ENCODE peak calls at places on chromosomes 5 and 9, in four cellular contexts. Q is tibial artery, H is hepatocyte, L is foreskin keratinocyte. X is an unnamed sample.
A peak's percentile ranks its signal among the peaks of the same experiment; 100 is the strongest.

GRCh38 chr5:74201334-74202081 is 439.0 kb downstream of the ENC1 start:
- DNase-seq in Q (no peak), H (peak; percentile 24), L (peak; percentile 66), X (no peak)

GRCh38 chr5:154786414-154786813 is 31.2 kb downstream of the LARP1 start:
- DNase-seq in Q (no peak), H (no peak), L (no peak), X (no peak)

GRCh38 chr5:1796371-1797108 is 3.1 kb downstream of the MRPL36 start:
- DNase-seq in Q (peak; percentile 16), H (no peak), L (no peak), X (no peak)

GRCh38 chr9:117494401-117495130 is 79.7 kb upstream of the ASTN2 start:
- DNase-seq in Q (no peak), H (no peak), L (no peak), X (no peak)

GRCh38 chr9:13411827-13412226 is 132.3 kb upstream of the MPDZ start:
- DNase-seq in Q (no peak), H (no peak), L (no peak), X (no peak)

GRCh38 chr5:84290161-84290560 is 94.5 kb downstream of the EDIL3 start:
- DNase-seq in Q (no peak), H (peak; percentile 8), L (no peak), X (no peak)

GRCh38 chr9:15142903-15143534 is 164.0 kb downstream of the TTC39B start:
- DNase-seq in Q (no peak), H (peak; percentile 70), L (peak; percentile 36), X (peak; percentile 6)

GRCh38 chr5:172801184-172801671 is 30.2 kb upstream of the DUSP1 start:
- DNase-seq in Q (no peak), H (peak; percentile 64), L (peak; percentile 99), X (peak; percentile 88)

GRCh38 chr9:111463036-111463435 is 21.1 kb downstream of the ECPAS start:
- DNase-seq in Q (no peak), H (no peak), L (no peak), X (no peak)

GRCh38 chr9:105259274-105259673 is 14.8 kb downstream of the SLC44A1 start:
- DNase-seq in Q (no peak), H (no peak), L (no peak), X (no peak)

GRCh38 chr5:35159370-35159742 is 70.9 kb downstream of the PRLR start:
- DNase-seq in Q (peak; percentile 41), H (peak; percentile 42), L (no peak), X (no peak)

GRCh38 chr9:78030553-78031270 is 899 bp downstream of the GNAQ start:
- DNase-seq in Q (peak; percentile 52), H (peak; percentile 82), L (peak; percentile 49), X (no peak)

GRCh38 chr5:149018909-149019443 is 43.9 kb downstream of the SH3TC2 start:
- DNase-seq in Q (no peak), H (peak; percentile 25), L (no peak), X (no peak)

GRCh38 chr9:132878695-132879064 is at the start of gene SPACA9:
- DNase-seq in Q (peak; percentile 62), H (peak; percentile 84), L (no peak), X (no peak)

GRCh38 chr9:134051319-134051718 is 16.5 kb downstream of the BRD3 start:
- DNase-seq in Q (no peak), H (no peak), L (no peak), X (no peak)

GRCh38 chr5:93677344-93678021 is 63.9 kb downstream of the POU5F2 start:
- DNase-seq in Q (no peak), H (peak; percentile 55), L (peak; percentile 30), X (peak; percentile 71)

GRCh38 chr9:70261131-70261870 is 2.5 kb downstream of the SMC5 start:
- DNase-seq in Q (no peak), H (no peak), L (peak; percentile 35), X (no peak)

GRCh38 chr9:132411091-132411508 is 1.1 kb downstream of the CFAP77 start:
- DNase-seq in Q (no peak), H (peak; percentile 74), L (peak; percentile 38), X (no peak)

GRCh38 chr5:154055225-154055624 is 16.5 kb downstream of the MFAP3 start:
- DNase-seq in Q (no peak), H (no peak), L (no peak), X (no peak)

GRCh38 chr9:114791736-114792135 is 14.1 kb downstream of the TNFSF15 start:
- DNase-seq in Q (no peak), H (no peak), L (no peak), X (no peak)

GRCh38 chr5:114898602-114899001 is 271.1 kb downstream of the TRIM36 start:
- DNase-seq in Q (no peak), H (no peak), L (no peak), X (no peak)

GRCh38 chr9:110828148-110828730 is 159.6 kb downstream of the MUSK start:
- DNase-seq in Q (peak; percentile 72), H (peak; percentile 17), L (no peak), X (no peak)

GRCh38 chr9:122397749-122398148 is 26.9 kb downstream of the PTGS1 start:
- DNase-seq in Q (no peak), H (no peak), L (no peak), X (no peak)

GRCh38 chr9:107174441-107174840 is 108.6 kb upstream of the RAD23B start:
- DNase-seq in Q (no peak), H (no peak), L (no peak), X (no peak)

GRCh38 chr5:118752568-118752967 is 235.8 kb downstream of the DTWD2 start:
- DNase-seq in Q (no peak), H (no peak), L (no peak), X (no peak)

GRCh38 chr5:38800515-38800914 is 45.3 kb upstream of the OSMR start:
- DNase-seq in Q (peak; percentile 65), H (no peak), L (no peak), X (no peak)

GRCh38 chr9:2662496-2662895 is 40.9 kb downstream of the VLDLR start:
- DNase-seq in Q (no peak), H (peak; percentile 22), L (no peak), X (no peak)

GRCh38 chr9:16386579-16387077 is 483.8 kb downstream of the BNC2 start:
- DNase-seq in Q (no peak), H (no peak), L (no peak), X (no peak)

GRCh38 chr5:32116574-32117313 is 57.4 kb downstream of the GOLPH3 start:
- DNase-seq in Q (no peak), H (no peak), L (no peak), X (no peak)

GRCh38 chr5:77518304-77518703 is 26.2 kb upstream of the WDR41 start:
- DNase-seq in Q (no peak), H (no peak), L (no peak), X (no peak)

GRCh38 chr5:163362806-163363788 is 74.3 kb upstream of the CCNG1 start:
- DNase-seq in Q (no peak), H (no peak), L (no peak), X (no peak)

GRCh38 chr9:125550216-125550614 is 156.8 kb downstream of the MAPKAP1 start:
- DNase-seq in Q (no peak), H (no peak), L (no peak), X (no peak)

GRCh38 chr9:127162046-127162445 is 39.6 kb upstream of the ANGPTL2 start:
- DNase-seq in Q (no peak), H (no peak), L (peak; percentile 15), X (no peak)

GRCh38 chr5:179345429-179346321 is at the start of gene ADAMTS2:
- DNase-seq in Q (peak; percentile 61), H (peak; percentile 77), L (no peak), X (no peak)

DNA sequence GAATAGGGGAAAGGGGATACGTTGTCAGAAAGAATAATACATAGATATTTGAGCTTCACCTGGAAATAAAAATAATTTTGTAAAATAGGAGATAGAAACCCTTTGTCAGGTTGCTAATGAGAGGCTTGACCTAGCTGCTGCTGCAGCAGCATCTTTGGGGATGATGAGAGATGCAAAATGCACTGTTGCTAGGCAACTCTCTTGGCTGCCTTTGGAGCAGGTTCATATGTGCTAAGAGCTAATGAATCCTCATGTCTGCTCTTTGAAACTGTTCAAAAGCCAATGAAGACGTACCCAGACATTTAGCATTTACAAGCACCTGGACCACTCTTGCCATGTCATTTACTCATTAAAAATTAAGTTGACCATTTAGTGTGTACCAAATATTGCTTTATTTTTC is 121.7 kb downstream of the FOCAD start:
- DNase-seq in Q (no peak), H (no peak), L (no peak), X (no peak)
- TF ChIP-seq CTCF in Q (no peak), H (no peak), L (no peak), X (no peak)

DNA sequence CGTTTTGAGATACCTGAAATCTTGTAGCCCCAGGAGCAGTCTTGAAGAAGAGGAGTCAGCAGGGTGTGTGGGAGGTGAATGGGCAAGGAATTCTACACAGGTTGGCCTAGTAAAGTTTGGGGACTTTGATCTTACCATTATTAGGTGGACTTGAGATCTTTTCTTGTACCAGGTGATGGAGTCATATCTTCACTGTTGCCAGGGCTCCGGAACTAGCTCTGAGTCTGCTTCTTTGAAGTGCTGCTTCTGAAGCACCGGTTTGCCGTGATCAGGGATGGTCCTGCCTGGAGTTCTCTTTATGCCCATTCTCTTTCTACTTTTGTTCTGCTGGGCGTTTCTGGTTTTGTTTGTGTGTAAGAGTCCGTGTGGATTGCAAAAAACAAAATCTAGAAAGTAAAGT is 27.4 kb downstream of the RCL1 start:
- DNase-seq in Q (no peak), H (no peak), L (no peak), X (no peak)
- TF ChIP-seq CTCF in Q (no peak), H (no peak), L (no peak), X (no peak)

GRCh38 chr5:161535762-161536161 is 10.8 kb downstream of the GABRB2 start:
- DNase-seq in Q (no peak), H (peak; percentile 33), L (no peak), X (no peak)
- TF ChIP-seq CTCF in Q (no peak), H (peak; percentile 30), L (no peak), X (peak; percentile 46)

DNA sequence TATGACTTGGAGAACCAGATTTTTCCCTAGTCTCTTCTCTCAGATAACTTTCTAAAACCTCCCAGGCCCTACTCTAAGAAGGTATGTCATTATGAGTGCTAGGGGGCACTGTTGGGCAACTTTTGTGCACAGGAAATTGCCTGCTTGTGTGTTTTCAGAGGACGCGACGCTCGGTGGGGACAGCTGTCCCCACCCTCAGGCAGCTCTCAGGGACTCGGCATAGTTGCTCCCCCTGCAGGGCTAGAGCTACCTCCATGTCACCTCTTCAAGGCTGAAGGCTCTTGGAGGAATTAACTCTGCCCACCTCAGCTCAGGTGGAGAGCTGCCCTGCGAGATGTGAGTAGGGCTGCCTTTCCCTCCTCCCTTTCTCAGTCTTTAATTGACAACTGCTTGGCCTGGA is 10.2 kb upstream of the TIFAB start:
- DNase-seq in Q (no peak), H (peak; percentile 78), L (no peak), X (no peak)
- TF ChIP-seq CTCF in Q (peak; percentile 33), H (peak; percentile 58), L (peak; percentile 79), X (peak; percentile 71)

DNA sequence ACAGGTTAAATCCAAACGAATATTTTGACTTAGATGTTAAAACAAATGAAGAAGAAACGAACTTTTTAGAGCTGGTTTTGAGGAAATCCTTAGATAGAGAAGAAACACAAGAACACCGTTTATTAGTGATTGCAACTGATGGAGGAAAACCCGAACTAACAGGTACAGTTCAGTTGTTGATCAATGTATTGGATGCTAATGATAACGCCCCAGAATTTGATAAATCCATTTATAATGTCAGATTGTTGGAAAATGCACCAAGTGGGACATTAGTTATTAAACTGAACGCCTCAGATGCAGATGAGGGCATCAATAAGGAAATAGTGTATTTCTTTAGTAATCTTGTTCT is 842 bp downstream of the PCDHA5 start:
- DNase-seq in Q (no peak), H (no peak), L (no peak), X (no peak)
- TF ChIP-seq CTCF in Q (no peak), H (no peak), L (no peak), X (no peak)